ENCODE peak calls at places on chromosomes 4 and X, in four cellular contexts. B is OCI-LY7, V is PC-3, K is HL-60. F is an unnamed sample.

GRCh38 chr4:32400870-32401269 is 1680.7 kb downstream of the PCDH7 start:
- DNase-seq in K (no peak), V (no peak), B (no peak), F (no peak)

GRCh38 chr4:88828846-88829245 is 131.2 kb upstream of the NAP1L5 start:
- DNase-seq in V (no peak), B (no peak), K (no peak), F (no peak)

GRCh38 chrX:113510586-113510985 is 670.0 kb upstream of the AMOT start:
- DNase-seq in K (no peak), B (no peak), V (no peak), F (no peak)

GRCh38 chr4:6926681-6927478 is 17.3 kb downstream of the TBC1D14 start:
- DNase-seq in B (no peak), V (no peak), K (no peak), F (no peak)

GRCh38 chr4:114151-114550 is 10.2 kb upstream of the ZNF718 start:
- DNase-seq in B (no peak), K (no peak), V (peak), F (no peak)

GRCh38 chrX:48910926-48911406 is 480 bp downstream of the SLC35A2 start:
- DNase-seq in V (no peak), B (peak), K (peak), F (no peak)

GRCh38 chrX:114976321-114976720 is 41.1 kb downstream of the IL13RA2 start:
- DNase-seq in V (peak), B (no peak), K (no peak), F (no peak)

GRCh38 chrX:42119076-42119475 is 195.7 kb upstream of the CASK start:
- DNase-seq in B (no peak), V (peak), K (no peak), F (no peak)

GRCh38 chrX:104315555-104315954 is 60.8 kb upstream of the ESX1 start:
- DNase-seq in B (no peak), V (peak), K (no peak), F (no peak)

GRCh38 chr4:44760142-44760898 is 34.0 kb upstream of the GNPDA2 start:
- DNase-seq in V (peak), B (peak), K (no peak), F (no peak)

DNA sequence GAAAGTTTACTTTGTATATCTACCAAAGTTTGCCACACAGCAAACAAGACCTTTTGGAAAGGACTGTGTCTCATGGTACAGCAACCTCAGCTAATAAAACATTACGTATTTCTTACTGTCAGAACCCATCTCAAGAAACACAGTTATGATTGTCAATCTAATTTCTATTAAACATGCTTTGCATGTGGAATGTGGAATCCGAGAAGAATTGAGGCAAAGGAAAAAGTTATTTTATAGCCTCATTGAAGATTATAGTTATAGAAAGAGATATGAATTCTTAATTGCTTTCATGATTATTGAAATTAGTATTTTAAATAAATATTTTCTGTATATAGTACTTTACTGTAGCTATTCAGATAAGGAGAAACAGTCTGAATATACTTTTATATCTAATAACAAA is 5.4 kb downstream of the PCDH7 start:
- DNase-seq in K (no peak), V (no peak), B (no peak), F (no peak)
- H3K4me3 ChIP-seq in K (no peak), V (no peak), B (no peak), F (no peak)

DNA sequence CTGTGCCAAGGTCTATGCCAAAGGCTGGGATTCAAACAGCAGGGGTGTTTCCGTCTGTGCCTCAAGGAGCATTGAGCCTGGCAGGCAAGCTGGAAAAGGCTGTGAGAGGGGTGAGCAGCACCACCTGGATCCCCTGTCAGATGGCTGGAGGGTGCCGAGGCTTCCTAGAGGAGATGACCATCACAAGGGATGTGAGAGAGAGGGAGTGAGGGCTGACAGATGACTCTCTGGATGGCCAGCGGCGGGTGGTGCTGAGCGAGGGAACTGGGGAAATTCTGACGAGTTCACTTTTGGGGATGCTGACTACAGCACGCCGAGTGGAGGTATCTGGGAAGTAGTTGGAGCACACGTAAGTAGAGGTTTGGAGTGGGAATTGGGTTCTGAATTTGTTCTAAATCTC is 22.6 kb upstream of the CYP4V2 start:
- DNase-seq in B (no peak), V (no peak), K (no peak), F (no peak)
- TF ChIP-seq CTCF in B (no peak), V (no peak), K (no peak), F (no peak)

GRCh38 chr4:9691221-9692065 is 90.0 kb upstream of the DRD5 start:
- DNase-seq in V (peak), K (peak), B (peak), F (peak)
- H3K4me3 ChIP-seq in V (no peak), K (peak), B (peak), F (peak)

GRCh38 chrX:136273986-136274385 is 22.8 kb upstream of the MAP7D3 start:
- DNase-seq in V (no peak), B (no peak), K (no peak), F (no peak)

GRCh38 chrX:136269921-136270320 is 18.7 kb upstream of the MAP7D3 start:
- DNase-seq in B (no peak), K (no peak), V (no peak), F (no peak)

GRCh38 chrX:136275553-136275952 is 24.4 kb upstream of the MAP7D3 start:
- DNase-seq in K (no peak), B (no peak), V (no peak), F (no peak)

GRCh38 chrX:136271300-136271699 is 20.1 kb upstream of the MAP7D3 start:
- DNase-seq in K (no peak), V (no peak), B (peak), F (no peak)

DNA sequence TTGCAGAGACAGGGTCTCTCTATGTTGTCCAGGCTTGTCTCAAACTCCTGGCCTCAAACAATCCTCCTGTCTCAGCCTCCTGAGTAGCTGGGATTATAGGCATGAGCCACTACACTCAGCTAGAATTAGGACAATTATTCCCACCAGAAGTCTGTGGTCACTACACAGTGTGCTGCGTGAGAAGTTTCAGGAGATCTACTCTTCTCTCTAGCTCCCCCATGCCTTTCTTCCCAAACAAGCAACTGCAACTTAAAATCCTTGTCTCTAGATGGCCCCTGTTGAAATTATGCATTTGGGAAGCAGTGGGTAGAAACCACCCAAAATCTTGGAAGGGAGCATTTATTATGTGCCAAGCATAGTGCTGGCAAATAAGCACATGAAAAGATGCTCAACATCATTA is 21.1 kb upstream of the MAP7D3 start:
- DNase-seq in B (no peak), K (no peak), V (no peak), F (no peak)
- TF ChIP-seq CTCF in B (peak), K (no peak), V (peak), F (no peak)

DNA sequence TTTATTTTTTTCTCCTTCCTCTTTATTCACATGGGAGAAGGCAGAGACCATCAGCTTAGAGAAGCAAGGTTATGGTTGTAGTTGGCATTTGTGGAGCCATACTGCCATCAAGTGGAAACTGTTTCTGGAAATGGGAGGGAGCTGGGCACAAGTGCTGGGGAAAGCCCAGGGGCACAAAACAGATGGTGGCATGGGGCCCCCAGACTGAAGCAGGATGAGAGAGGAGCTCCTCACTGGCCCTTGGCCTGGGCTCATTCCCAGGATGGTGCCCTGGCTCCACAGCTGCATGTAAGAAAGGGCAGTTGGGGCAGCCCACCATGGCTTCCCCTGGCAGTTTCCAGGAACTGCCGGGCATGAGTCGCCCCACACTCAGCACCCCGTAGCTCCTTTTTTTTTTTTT is 59.2 kb downstream of the NBDY start:
- DNase-seq in B (no peak), K (no peak), V (no peak), F (no peak)
- H3K4me3 ChIP-seq in B (no peak), K (no peak), V (no peak), F (no peak)

DNA sequence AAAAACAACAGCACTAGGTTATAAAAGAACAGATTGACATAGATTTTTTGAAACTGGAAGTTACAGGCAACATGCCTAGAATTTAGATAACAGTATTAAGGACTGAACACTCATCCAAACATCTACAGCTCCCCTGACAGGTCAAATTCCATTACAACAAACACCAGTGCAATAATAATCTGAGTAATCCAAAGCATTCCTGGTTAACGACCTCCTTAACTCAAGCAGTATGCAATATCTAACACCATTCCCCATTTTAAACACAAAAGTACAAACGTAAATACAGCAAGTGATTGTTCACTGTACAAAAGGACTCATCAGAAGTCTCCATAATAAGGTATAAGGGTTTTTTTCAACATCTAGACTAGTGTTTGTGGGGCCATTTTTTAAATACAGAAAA is 30.5 kb downstream of the TSPAN5 start:
- DNase-seq in V (peak), K (no peak), B (no peak), F (no peak)
- TF ChIP-seq CTCF in V (peak), K (no peak), B (no peak), F (no peak)

DNA sequence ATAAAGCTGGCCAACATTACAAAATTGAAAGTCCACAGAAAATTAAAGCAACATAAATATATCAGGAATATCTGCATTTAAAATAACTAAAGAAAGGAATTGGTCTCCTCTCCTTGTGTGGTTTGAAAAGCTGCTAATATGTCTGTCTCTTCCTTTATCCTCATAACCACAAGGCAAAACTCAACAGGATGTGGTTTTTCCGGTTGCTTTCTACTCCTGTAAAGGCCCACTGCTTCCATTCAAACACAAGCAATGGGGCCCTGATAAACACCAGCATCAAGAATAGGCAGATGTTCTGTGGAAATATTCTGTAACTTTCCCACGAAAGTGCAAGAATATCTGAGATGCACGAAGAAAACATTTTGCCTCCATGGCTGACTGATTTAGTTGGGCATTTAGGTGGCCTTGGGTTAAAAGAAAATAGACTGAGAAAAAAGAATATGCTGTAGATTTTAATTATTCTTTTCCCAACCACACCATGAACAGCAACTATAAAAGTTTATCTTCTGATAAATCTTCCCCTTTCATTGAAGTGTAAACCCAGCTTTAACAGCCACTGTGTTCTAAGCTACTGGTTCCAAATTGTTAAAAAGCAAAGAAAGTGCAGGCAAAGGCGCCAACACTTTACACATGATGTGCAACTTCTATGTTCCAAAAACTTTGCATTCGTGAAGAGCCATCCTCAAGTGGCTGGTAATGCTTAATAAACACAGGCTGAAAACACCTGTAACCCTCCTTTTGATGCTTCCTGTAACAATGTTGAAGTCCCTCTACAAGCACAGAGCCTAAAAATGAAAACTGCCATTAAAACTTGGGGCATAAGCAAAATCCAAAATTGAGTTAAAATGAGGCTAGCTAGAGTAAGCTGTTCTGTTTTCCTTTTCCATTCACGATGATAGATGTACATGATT is 50.5 kb upstream of the NDST3 start:
- DNase-seq in V (no peak), B (no peak), K (peak), F (no peak)
- H3K4me3 ChIP-seq in V (no peak), B (no peak), K (no peak), F (no peak)

GRCh38 chrX:7316280-7316679 is 168.3 kb upstream of the PUDP start:
- DNase-seq in B (no peak), K (no peak), V (peak), F (no peak)

GRCh38 chrX:7318246-7318645 is 170.3 kb upstream of the PUDP start:
- DNase-seq in K (no peak), V (no peak), B (no peak), F (no peak)

GRCh38 chrX:7316887-7317286 is 168.9 kb upstream of the PUDP start:
- DNase-seq in K (no peak), B (no peak), V (no peak), F (no peak)

GRCh38 chrX:7314425-7314824 is 166.5 kb upstream of the PUDP start:
- DNase-seq in B (no peak), V (no peak), K (no peak), F (no peak)

DNA sequence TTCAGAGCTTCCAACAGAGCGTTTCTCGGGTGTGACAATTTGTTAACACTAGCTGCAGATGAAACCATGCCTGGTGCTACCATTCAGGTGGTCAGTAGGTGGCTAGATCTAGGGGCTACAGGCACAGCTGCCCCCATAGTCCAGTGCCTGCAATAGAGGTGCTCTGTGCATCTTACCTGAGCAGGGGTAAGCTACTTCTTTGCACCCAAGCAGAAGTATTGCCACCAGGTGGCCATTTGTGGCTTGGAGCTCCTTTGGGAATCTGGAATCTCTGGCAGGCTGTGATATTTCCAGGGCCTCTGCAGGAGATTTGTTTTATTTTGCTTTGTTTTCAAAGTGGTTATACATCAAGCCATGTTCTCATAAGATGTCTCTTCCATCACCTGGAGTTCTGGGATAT is 170.7 kb upstream of the PUDP start:
- DNase-seq in K (no peak), V (peak), B (no peak), F (no peak)
- TF ChIP-seq CTCF in K (no peak), V (peak), B (no peak), F (no peak)

F was measured in GM12864.